ENCODE peak calls at places on chromosomes 16 and 17, in four cellular contexts. One of them, this sample, is unnamed.

GRCh38 chr17:77502626-77503292 is 362.0 kb downstream of the SEC14L1 start:
- DNase-seq in endothelial cell: no peak
- DNase-seq in NCI-H2029 treated with DMSO at 0.1 percent for 48 hours: no peak
- DNase-seq in CD4-positive, alpha-beta T cell: no peak
- DNase-seq in this sample: no peak

GRCh38 chr17:30000755-30001257 is 59.4 kb downstream of the EFCAB5 start:
- DNase-seq in endothelial cell: no peak
- DNase-seq in NCI-H2029 treated with DMSO at 0.1 percent for 48 hours: no peak
- DNase-seq in CD4-positive, alpha-beta T cell: no peak
- DNase-seq in this sample: no peak

GRCh38 chr17:55263565-55264272 is 1.0 kb upstream of the HLF start:
- DNase-seq in endothelial cell: no peak
- DNase-seq in NCI-H2029 treated with DMSO at 0.1 percent for 48 hours: no peak
- DNase-seq in CD4-positive, alpha-beta T cell: peak
- DNase-seq in this sample: no peak

GRCh38 chr16:57032346-57032745 is 43.0 kb downstream of the NLRC5 start:
- DNase-seq in endothelial cell: no peak
- DNase-seq in NCI-H2029 treated with DMSO at 0.1 percent for 48 hours: no peak
- DNase-seq in CD4-positive, alpha-beta T cell: no peak
- DNase-seq in this sample: no peak

GRCh38 chr16:81004646-81005353 is 1.9 kb downstream of the CMC2 start:
- DNase-seq in endothelial cell: peak
- DNase-seq in NCI-H2029 treated with DMSO at 0.1 percent for 48 hours: peak
- DNase-seq in CD4-positive, alpha-beta T cell: peak
- DNase-seq in this sample: peak

GRCh38 chr17:62933986-62934385 is 32.0 kb upstream of the TANC2 start:
- DNase-seq in endothelial cell: no peak
- DNase-seq in NCI-H2029 treated with DMSO at 0.1 percent for 48 hours: no peak
- DNase-seq in CD4-positive, alpha-beta T cell: no peak
- DNase-seq in this sample: no peak

GRCh38 chr17:81574643-81574956 is 22.4 kb upstream of the FAAP100 start:
- DNase-seq in endothelial cell: no peak
- DNase-seq in NCI-H2029 treated with DMSO at 0.1 percent for 48 hours: no peak
- DNase-seq in CD4-positive, alpha-beta T cell: no peak
- DNase-seq in this sample: no peak

GRCh38 chr16:30745082-30745481 is 3.1 kb upstream of the PHKG2 start:
- DNase-seq in endothelial cell: no peak
- DNase-seq in NCI-H2029 treated with DMSO at 0.1 percent for 48 hours: no peak
- DNase-seq in CD4-positive, alpha-beta T cell: no peak
- DNase-seq in this sample: no peak

This sample was measured in activated T-cell treated with anti-CD3 and anti-CD28 coated beads for 4 hours.